ENCODE peak calls at places on chromosomes 7 and 10, in seven cellular contexts. One of them, this sample, is unnamed.

GRCh38 chr7:138553805-138554204 is 93.7 kb downstream of the TRIM24 start:
- DNase-seq in breast epithelium: no peak
- DNase-seq in heart right ventricle: no peak
- DNase-seq in ovary: no peak
- DNase-seq in left ventricle myocardium inferior: no peak
- DNase-seq in iPS DF 6.9: no peak
- DNase-seq in vagina: no peak
- DNase-seq in this sample: no peak

GRCh38 chr10:71772832-71773220 is 494 bp downstream of the VSIR start:
- DNase-seq in breast epithelium: no peak
- DNase-seq in heart right ventricle: peak; percentile 31
- DNase-seq in ovary: no peak
- DNase-seq in left ventricle myocardium inferior: no peak
- DNase-seq in iPS DF 6.9: no peak
- DNase-seq in vagina: no peak
- DNase-seq in this sample: no peak

GRCh38 chr10:43110318-43111071 is 27.8 kb upstream of the CSGALNACT2 start:
- DNase-seq in breast epithelium: no peak
- DNase-seq in heart right ventricle: peak; percentile 48
- DNase-seq in ovary: peak; percentile 83
- DNase-seq in left ventricle myocardium inferior: peak; percentile 41
- DNase-seq in iPS DF 6.9: no peak
- DNase-seq in vagina: no peak
- DNase-seq in this sample: no peak

GRCh38 chr10:130857631-130858295 is 453.8 kb downstream of the TCERG1L start:
- DNase-seq in breast epithelium: no peak
- DNase-seq in heart right ventricle: no peak
- DNase-seq in ovary: no peak
- DNase-seq in left ventricle myocardium inferior: no peak
- DNase-seq in iPS DF 6.9: no peak
- DNase-seq in vagina: no peak
- DNase-seq in this sample: no peak

GRCh38 chr7:92244803-92245486 is 769 bp downstream of the KRIT1 start:
- DNase-seq in breast epithelium: no peak
- DNase-seq in heart right ventricle: no peak
- DNase-seq in ovary: no peak
- DNase-seq in left ventricle myocardium inferior: no peak
- DNase-seq in iPS DF 6.9: no peak
- DNase-seq in vagina: no peak
- DNase-seq in this sample: no peak

GRCh38 chr7:157136372-157136771 is 2.4 kb upstream of the UBE3C start:
- DNase-seq in breast epithelium: no peak
- DNase-seq in heart right ventricle: no peak
- DNase-seq in ovary: no peak
- DNase-seq in left ventricle myocardium inferior: no peak
- DNase-seq in iPS DF 6.9: no peak
- DNase-seq in vagina: no peak
- DNase-seq in this sample: no peak

GRCh38 chr7:110148054-110148453 is 942.9 kb upstream of the LRRN3 start:
- DNase-seq in breast epithelium: no peak
- DNase-seq in heart right ventricle: no peak
- DNase-seq in ovary: no peak
- DNase-seq in left ventricle myocardium inferior: no peak
- DNase-seq in iPS DF 6.9: no peak
- DNase-seq in vagina: no peak
- DNase-seq in this sample: no peak

GRCh38 chr10:123614888-123615287 is 51.3 kb upstream of the GPR26 start:
- DNase-seq in breast epithelium: peak; percentile 85
- DNase-seq in heart right ventricle: peak; percentile 36
- DNase-seq in ovary: peak; percentile 60
- DNase-seq in left ventricle myocardium inferior: peak; percentile 46
- DNase-seq in iPS DF 6.9: peak; percentile 82
- DNase-seq in vagina: no peak
- DNase-seq in this sample: peak; percentile 70

GRCh38 chr7:65233409-65234034 is 140.1 kb upstream of the ZNF92 start:
- DNase-seq in breast epithelium: no peak
- DNase-seq in heart right ventricle: no peak
- DNase-seq in ovary: no peak
- DNase-seq in left ventricle myocardium inferior: no peak
- DNase-seq in iPS DF 6.9: no peak
- DNase-seq in vagina: no peak
- DNase-seq in this sample: peak; percentile 35

GRCh38 chr10:61397175-61397986 is 55.8 kb downstream of the TMEM26 start:
- DNase-seq in breast epithelium: no peak
- DNase-seq in heart right ventricle: no peak
- DNase-seq in ovary: no peak
- DNase-seq in left ventricle myocardium inferior: no peak
- DNase-seq in iPS DF 6.9: no peak
- DNase-seq in vagina: no peak
- DNase-seq in this sample: peak; percentile 12

GRCh38 chr7:23055582-23056178 is 41.8 kb upstream of the HYCC1 start:
- DNase-seq in breast epithelium: no peak
- DNase-seq in heart right ventricle: no peak
- DNase-seq in ovary: no peak
- DNase-seq in left ventricle myocardium inferior: no peak
- DNase-seq in iPS DF 6.9: peak; percentile 45
- DNase-seq in vagina: no peak
- DNase-seq in this sample: peak; percentile 67

GRCh38 chr7:142482899-142483658 is 225.2 kb upstream of the PRSS58 start:
- DNase-seq in breast epithelium: no peak
- DNase-seq in heart right ventricle: no peak
- DNase-seq in ovary: no peak
- DNase-seq in left ventricle myocardium inferior: no peak
- DNase-seq in iPS DF 6.9: peak; percentile 47
- DNase-seq in vagina: no peak
- DNase-seq in this sample: peak; percentile 73

GRCh38 chr10:95485445-95485844 is 75.7 kb downstream of the SORBS1 start:
- DNase-seq in breast epithelium: no peak
- DNase-seq in heart right ventricle: no peak
- DNase-seq in ovary: no peak
- DNase-seq in left ventricle myocardium inferior: no peak
- DNase-seq in iPS DF 6.9: no peak
- DNase-seq in vagina: no peak
- DNase-seq in this sample: no peak

GRCh38 chr7:30612658-30613265 is 18.1 kb downstream of the GARS1 start:
- DNase-seq in breast epithelium: no peak
- DNase-seq in heart right ventricle: no peak
- DNase-seq in ovary: no peak
- DNase-seq in left ventricle myocardium inferior: no peak
- DNase-seq in iPS DF 6.9: no peak
- DNase-seq in vagina: no peak
- DNase-seq in this sample: no peak

GRCh38 chr7:24980695-24981543 is 941 bp upstream of the OSBPL3 start:
- DNase-seq in breast epithelium: no peak
- DNase-seq in heart right ventricle: peak; percentile 18
- DNase-seq in ovary: peak; percentile 41
- DNase-seq in left ventricle myocardium inferior: no peak
- DNase-seq in iPS DF 6.9: no peak
- DNase-seq in vagina: peak; percentile 92
- DNase-seq in this sample: no peak

GRCh38 chr10:14024349-14025202 is 306.1 kb downstream of the FRMD4A start:
- DNase-seq in breast epithelium: no peak
- DNase-seq in heart right ventricle: no peak
- DNase-seq in ovary: no peak
- DNase-seq in left ventricle myocardium inferior: no peak
- DNase-seq in iPS DF 6.9: no peak
- DNase-seq in vagina: no peak
- DNase-seq in this sample: no peak

GRCh38 chr7:66167773-66168367 is 37.3 kb upstream of the TPST1 start:
- DNase-seq in breast epithelium: no peak
- DNase-seq in heart right ventricle: no peak
- DNase-seq in ovary: no peak
- DNase-seq in left ventricle myocardium inferior: no peak
- DNase-seq in iPS DF 6.9: no peak
- DNase-seq in vagina: no peak
- DNase-seq in this sample: no peak

GRCh38 chr10:52779541-52780390 is 7.2 kb upstream of the MBL2 start:
- DNase-seq in breast epithelium: no peak
- DNase-seq in heart right ventricle: peak; percentile 63
- DNase-seq in ovary: no peak
- DNase-seq in left ventricle myocardium inferior: peak; percentile 46
- DNase-seq in iPS DF 6.9: peak; percentile 73
- DNase-seq in vagina: peak; percentile 77
- DNase-seq in this sample: peak; percentile 71

GRCh38 chr7:47757946-47758371 is 176.0 kb upstream of the TNS3 start:
- DNase-seq in breast epithelium: peak; percentile 81
- DNase-seq in heart right ventricle: peak; percentile 37
- DNase-seq in ovary: peak; percentile 87
- DNase-seq in left ventricle myocardium inferior: peak; percentile 63
- DNase-seq in iPS DF 6.9: no peak
- DNase-seq in vagina: no peak
- DNase-seq in this sample: no peak

GRCh38 chr7:8491106-8491505 is 57.7 kb downstream of the NXPH1 start:
- DNase-seq in breast epithelium: no peak
- DNase-seq in heart right ventricle: no peak
- DNase-seq in ovary: no peak
- DNase-seq in left ventricle myocardium inferior: no peak
- DNase-seq in iPS DF 6.9: no peak
- DNase-seq in vagina: no peak
- DNase-seq in this sample: no peak

GRCh38 chr7:55878701-55879100 is 8.6 kb upstream of the ZNF713 start:
- DNase-seq in breast epithelium: no peak
- DNase-seq in heart right ventricle: no peak
- DNase-seq in ovary: no peak
- DNase-seq in left ventricle myocardium inferior: no peak
- DNase-seq in iPS DF 6.9: no peak
- DNase-seq in vagina: no peak
- DNase-seq in this sample: no peak

GRCh38 chr10:69503001-69503895 is 52.0 kb downstream of the TSPAN15 start:
- DNase-seq in breast epithelium: no peak
- DNase-seq in heart right ventricle: no peak
- DNase-seq in ovary: no peak
- DNase-seq in left ventricle myocardium inferior: no peak
- DNase-seq in iPS DF 6.9: no peak
- DNase-seq in vagina: no peak
- DNase-seq in this sample: no peak

GRCh38 chr10:14727389-14727918 is 47.2 kb downstream of the FAM107B start:
- DNase-seq in breast epithelium: no peak
- DNase-seq in heart right ventricle: no peak
- DNase-seq in ovary: no peak
- DNase-seq in left ventricle myocardium inferior: no peak
- DNase-seq in iPS DF 6.9: no peak
- DNase-seq in vagina: no peak
- DNase-seq in this sample: no peak

DNA sequence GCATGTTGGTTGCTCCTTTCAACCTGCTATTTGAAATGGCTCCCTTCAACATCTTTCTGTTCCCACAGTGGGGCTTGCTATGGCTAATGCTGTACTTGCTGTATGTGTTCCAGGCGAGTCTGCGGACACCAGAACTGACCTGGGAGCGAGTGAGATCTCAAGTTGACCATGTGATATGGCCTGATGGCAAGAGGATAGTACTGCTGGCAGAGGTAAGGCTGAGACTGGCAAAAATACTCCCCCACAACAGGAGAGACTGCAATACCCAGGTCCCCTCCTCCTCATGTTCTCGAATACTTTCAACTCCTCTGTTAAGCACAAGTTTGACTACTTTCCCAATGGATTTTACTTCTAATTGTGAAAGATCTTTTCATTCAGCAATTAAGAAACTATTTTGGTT is 11.5 kb upstream of the STRIP2 start:
- DNase-seq in breast epithelium: no peak
- DNase-seq in heart right ventricle: no peak
- DNase-seq in ovary: no peak
- DNase-seq in left ventricle myocardium inferior: no peak
- DNase-seq in iPS DF 6.9: no peak
- DNase-seq in vagina: no peak
- DNase-seq in this sample: no peak
- H3K4me3 ChIP-seq in breast epithelium: no peak overlapping the region
- H3K4me3 ChIP-seq in heart right ventricle: no peak overlapping the region
- H3K4me3 ChIP-seq in ovary: no peak overlapping the region
- H3K4me3 ChIP-seq in left ventricle myocardium inferior: no peak overlapping the region
- H3K4me3 ChIP-seq in iPS DF 6.9: no peak overlapping the region
- H3K4me3 ChIP-seq in vagina: no peak overlapping the region
- H3K4me3 ChIP-seq in this sample: no peak overlapping the region

DNA sequence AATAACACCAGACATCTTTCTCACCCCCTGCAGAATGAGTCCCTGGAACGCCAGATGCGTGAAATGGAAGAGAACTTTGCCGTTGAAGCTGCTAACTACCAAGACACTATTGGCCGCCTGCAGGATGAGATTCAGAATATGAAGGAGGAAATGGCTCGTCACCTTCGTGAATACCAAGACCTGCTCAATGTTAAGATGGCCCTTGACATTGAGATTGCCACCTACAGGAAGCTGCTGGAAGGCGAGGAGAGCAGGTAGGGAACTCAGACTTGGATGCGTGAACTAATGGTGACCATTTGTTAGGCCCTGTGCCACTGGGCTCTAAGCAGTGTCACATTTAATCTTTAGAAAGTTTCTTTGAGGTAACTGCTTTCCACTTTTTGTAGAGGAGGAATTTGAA is 7.1 kb downstream of the VIM start:
- DNase-seq in breast epithelium: no peak
- DNase-seq in heart right ventricle: no peak
- DNase-seq in ovary: no peak
- DNase-seq in left ventricle myocardium inferior: no peak
- DNase-seq in iPS DF 6.9: no peak
- DNase-seq in vagina: no peak
- DNase-seq in this sample: peak; percentile 11
- H3K4me1 ChIP-seq in breast epithelium: peaks cover 11% of the 10 kb centered on the region
- H3K4me1 ChIP-seq in heart right ventricle: peaks cover 62% of the 10 kb centered on the region
- H3K4me1 ChIP-seq in ovary: peaks cover 12% of the 10 kb centered on the region
- H3K4me1 ChIP-seq in left ventricle myocardium inferior: peaks cover 71% of the 10 kb centered on the region
- H3K4me1 ChIP-seq in iPS DF 6.9: no peaks in the 10 kb centered on the region
- H3K4me1 ChIP-seq in vagina: peaks cover 56% of the 10 kb centered on the region
- H3K4me1 ChIP-seq in this sample: peaks cover 22% of the 10 kb centered on the region

DNA sequence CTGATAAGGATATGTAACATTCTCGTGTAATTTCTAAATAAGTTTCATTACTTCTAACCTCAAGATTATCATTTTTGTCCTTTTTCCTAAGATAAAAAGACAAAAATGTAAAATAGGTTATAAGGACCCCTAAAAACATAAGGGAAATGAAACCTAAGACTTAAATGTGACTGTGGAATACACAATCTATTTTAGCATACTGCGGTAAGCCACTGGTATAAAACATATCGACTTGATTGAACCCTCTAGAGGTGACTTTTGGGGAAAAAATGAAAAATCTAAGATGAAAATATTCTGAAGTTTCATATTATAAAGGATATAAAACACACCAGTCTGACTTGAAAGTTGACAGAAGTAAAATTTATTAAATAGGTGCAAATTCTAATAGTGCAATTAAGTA is 1.9 kb downstream of the NAMPT start:
- DNase-seq in breast epithelium: no peak
- DNase-seq in heart right ventricle: no peak
- DNase-seq in ovary: no peak
- DNase-seq in left ventricle myocardium inferior: no peak
- DNase-seq in iPS DF 6.9: no peak
- DNase-seq in vagina: no peak
- DNase-seq in this sample: no peak
- H3K4me3 ChIP-seq in breast epithelium: peak overlapping the region; percentile 87
- H3K4me3 ChIP-seq in heart right ventricle: peak overlapping the region; percentile 77
- H3K4me3 ChIP-seq in ovary: no peak overlapping the region
- H3K4me3 ChIP-seq in left ventricle myocardium inferior: peak overlapping the region; percentile 82
- H3K4me3 ChIP-seq in iPS DF 6.9: no peak overlapping the region
- H3K4me3 ChIP-seq in vagina: peak overlapping the region; percentile 11
- H3K4me3 ChIP-seq in this sample: no peak overlapping the region

DNA sequence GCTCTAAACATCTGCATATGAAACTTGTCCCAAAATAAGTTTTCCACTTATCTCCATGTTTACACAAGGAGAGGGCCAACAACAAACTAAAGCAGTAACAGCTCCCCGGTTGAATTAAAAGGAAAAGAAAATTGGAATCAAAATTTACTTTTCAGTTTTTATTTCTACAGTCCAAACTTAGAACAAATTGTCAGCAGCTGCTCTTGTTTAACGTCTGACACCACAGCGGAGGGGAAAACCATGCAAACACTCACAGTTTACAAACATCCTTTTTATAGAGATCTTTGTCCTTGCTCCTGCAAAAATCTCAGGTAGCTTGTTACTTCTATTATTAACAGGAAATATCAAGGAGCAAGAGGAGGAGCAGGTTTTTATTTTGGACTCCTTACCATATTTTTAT is 101.3 kb downstream of the COL28A1 start:
- DNase-seq in breast epithelium: no peak
- DNase-seq in heart right ventricle: no peak
- DNase-seq in ovary: no peak
- DNase-seq in left ventricle myocardium inferior: no peak
- DNase-seq in iPS DF 6.9: no peak
- DNase-seq in vagina: no peak
- DNase-seq in this sample: no peak
- H3K4me1 ChIP-seq in breast epithelium: no peaks in the 10 kb centered on the region
- H3K4me1 ChIP-seq in heart right ventricle: no peaks in the 10 kb centered on the region
- H3K4me1 ChIP-seq in ovary: peaks cover 1% of the 10 kb centered on the region
- H3K4me1 ChIP-seq in left ventricle myocardium inferior: no peaks in the 10 kb centered on the region
- H3K4me1 ChIP-seq in iPS DF 6.9: peaks cover 1% of the 10 kb centered on the region
- H3K4me1 ChIP-seq in vagina: peaks cover 18% of the 10 kb centered on the region
- H3K4me1 ChIP-seq in this sample: no peaks in the 10 kb centered on the region

This sample was measured in DND-41.